ENCODE peak calls at places on chromosomes 11 and 22, in eight cellular contexts. C, R, S, J, P, N, O and K are unnamed samples.
A peak's percentile ranks its signal among the peaks of the same experiment; 100 is the strongest.

GRCh38 chr11:126297004-126297403 is 6.9 kb upstream of the DCPS start:
- DNase-seq in C (no peak), R (no peak), S (no peak), J (no peak), P (no peak), N (no peak), O (no peak), K (no peak)

GRCh38 chr22:41062146-41062545 is 30.2 kb upstream of the EP300 start:
- DNase-seq in C (no peak), R (no peak), S (no peak), J (no peak), P (no peak), N (no peak), O (no peak), K (no peak)

GRCh38 chr11:76667271-76667818 is 3.2 kb downstream of the LRRC32 start:
- DNase-seq in C (peak; percentile 4), R (no peak), S (no peak), J (no peak), P (no peak), N (peak; percentile 64), O (no peak), K (peak; percentile 57)

GRCh38 chr11:19628018-19628417 is 84.6 kb upstream of the NAV2 start:
- DNase-seq in C (peak; percentile 47), R (no peak), S (no peak), J (no peak), P (peak; percentile 27), N (peak; percentile 92), O (no peak), K (peak; percentile 97)

GRCh38 chr11:79018371-79018849 is 422.4 kb downstream of the TENM4 start:
- DNase-seq in C (no peak), R (no peak), S (no peak), J (no peak), P (no peak), N (no peak), O (no peak), K (no peak)

GRCh38 chr22:20439556-20439927 is 1.9 kb upstream of the SCARF2 start:
- DNase-seq in C (no peak), R (no peak), S (no peak), J (no peak), P (no peak), N (no peak), O (no peak), K (peak; percentile 50)

GRCh38 chr22:46612904-46613605 is 7.1 kb upstream of the GRAMD4 start:
- DNase-seq in C (peak; percentile 69), R (no peak), S (no peak), J (no peak), P (peak; percentile 70), N (no peak), O (no peak), K (no peak)

GRCh38 chr11:109374441-109374840 is 47.5 kb upstream of the C11orf87 start:
- DNase-seq in C (no peak), R (no peak), S (no peak), J (no peak), P (no peak), N (no peak), O (no peak), K (no peak)

GRCh38 chr11:114889464-114890065 is 211.2 kb downstream of the NXPE2 start:
- DNase-seq in C (no peak), R (no peak), S (no peak), J (no peak), P (peak; percentile 29), N (no peak), O (no peak), K (no peak)

GRCh38 chr11:59776210-59777066 is 21.3 kb downstream of the STX3 start:
- DNase-seq in C (no peak), R (no peak), S (no peak), J (no peak), P (no peak), N (no peak), O (no peak), K (no peak)

GRCh38 chr11:131880279-131880678 is 509.9 kb downstream of the NTM start:
- DNase-seq in C (no peak), R (no peak), S (no peak), J (no peak), P (no peak), N (no peak), O (no peak), K (no peak)

GRCh38 chr22:38233427-38233826 is 31.6 kb downstream of the MAFF start:
- DNase-seq in C (no peak), R (no peak), S (no peak), J (no peak), P (no peak), N (no peak), O (no peak), K (no peak)
- TF ChIP-seq EP300 in C (no peak), R (no peak), S (no peak), J (no peak), P (no peak), N (no peak), O (no peak), K (no peak)

GRCh38 chr22:50620861-50621490 is 7.0 kb downstream of the ARSA start:
- DNase-seq in C (peak; percentile 45), R (no peak), S (no peak), J (no peak), P (peak; percentile 39), N (no peak), O (peak; percentile 86), K (no peak)
- TF ChIP-seq POLR2AphosphoS5 in C (no peak), R (no peak), S (no peak), J (no peak), P (no peak), N (no peak), O (no peak), K (no peak)

GRCh38 chr11:36151933-36152580 is 137.2 kb downstream of the COMMD9 start:
- DNase-seq in C (no peak), R (no peak), S (no peak), J (no peak), P (no peak), N (no peak), O (no peak), K (no peak)

GRCh38 chr11:36150986-36151385 is 138.2 kb downstream of the COMMD9 start:
- DNase-seq in C (no peak), R (no peak), S (no peak), J (no peak), P (no peak), N (no peak), O (no peak), K (no peak)

GRCh38 chr11:36148701-36149100 is 140.5 kb downstream of the COMMD9 start:
- DNase-seq in C (no peak), R (no peak), S (no peak), J (no peak), P (no peak), N (no peak), O (no peak), K (no peak)

GRCh38 chr11:36147491-36147890 is 141.7 kb downstream of the COMMD9 start:
- DNase-seq in C (no peak), R (no peak), S (no peak), J (no peak), P (no peak), N (no peak), O (no peak), K (no peak)

GRCh38 chr11:36149538-36150242 is 139.5 kb downstream of the COMMD9 start:
- DNase-seq in C (peak; percentile 24), R (peak; percentile 33), S (peak; percentile 86), J (no peak), P (no peak), N (no peak), O (peak; percentile 31), K (peak; percentile 82)
- TF ChIP-seq EP300 in C (no peak), R (no peak), S (peak; percentile 93), J (no peak), P (peak; percentile 90), N (no peak), O (peak; percentile 43), K (no peak)

GRCh38 chr22:37012262-37012904 is 6.9 kb downstream of the TST start:
- DNase-seq in C (peak; percentile 90), R (peak; percentile 77), S (no peak), J (no peak), P (no peak), N (no peak), O (no peak), K (no peak)

GRCh38 chr22:37010174-37010573 is 9.1 kb downstream of the TST start:
- DNase-seq in C (no peak), R (no peak), S (no peak), J (no peak), P (no peak), N (no peak), O (no peak), K (no peak)

GRCh38 chr22:37010976-37011375 is 8.3 kb downstream of the TST start:
- DNase-seq in C (no peak), R (no peak), S (no peak), J (no peak), P (no peak), N (no peak), O (no peak), K (no peak)

GRCh38 chr22:37012956-37013355 is 6.3 kb downstream of the TST start:
- DNase-seq in C (peak; percentile 13), R (no peak), S (no peak), J (no peak), P (no peak), N (no peak), O (no peak), K (no peak)

GRCh38 chr22:37011472-37011871 is 7.8 kb downstream of the TST start:
- DNase-seq in C (no peak), R (no peak), S (no peak), J (no peak), P (no peak), N (no peak), O (no peak), K (no peak)
- TF ChIP-seq POLR2AphosphoS5 in C (no peak), R (no peak), S (no peak), J (no peak), P (no peak), N (no peak), O (no peak), K (no peak)

GRCh38 chr11:57941875-57942274 is 81.8 kb upstream of the OR9Q1 start:
- DNase-seq in C (no peak), R (no peak), S (no peak), J (no peak), P (no peak), N (no peak), O (no peak), K (no peak)
- TF ChIP-seq EP300 in C (no peak), R (no peak), S (no peak), J (no peak), P (no peak), N (no peak), O (no peak), K (no peak)